ENCODE peak calls at places on chromosomes 3 and 15, in four cellular contexts. W, T, R and I are unnamed samples.

GRCh38 chr15:39667382-39668127 is 86.7 kb downstream of the THBS1 start:
- DNase-seq in W (no peak), T (no peak), R (no peak), I (no peak)

GRCh38 chr3:39115870-39116269 is 8.4 kb downstream of the TTC21A start:
- DNase-seq in W (no peak), T (no peak), R (no peak), I (no peak)

GRCh38 chr3:184677344-184678316 is 34.2 kb downstream of the MAGEF1 start:
- DNase-seq in W (no peak), T (no peak), R (no peak), I (no peak)

GRCh38 chr3:194136519-194137313 is 768 bp downstream of the HES1 start:
- DNase-seq in W (no peak), T (peak), R (peak), I (peak)

GRCh38 chr3:71492566-71492965 is 91.0 kb downstream of the FOXP1 start:
- DNase-seq in W (no peak), T (peak), R (no peak), I (no peak)

GRCh38 chr3:17901893-17902292 is 159.5 kb upstream of the TBC1D5 start:
- DNase-seq in W (no peak), T (no peak), R (peak), I (no peak)

GRCh38 chr3:188124184-188124583 is 29.8 kb upstream of the LPP start:
- DNase-seq in W (no peak), T (no peak), R (no peak), I (no peak)

GRCh38 chr3:138180375-138181029 is 5.8 kb upstream of the DBR1 start:
- DNase-seq in W (no peak), T (peak), R (peak), I (no peak)

GRCh38 chr3:48155122-48155521 is 33.1 kb downstream of the CDC25A start:
- DNase-seq in W (peak), T (no peak), R (no peak), I (no peak)

GRCh38 chr3:112619295-112619694 is 21.6 kb downstream of the CCDC80 start:
- DNase-seq in W (no peak), T (no peak), R (no peak), I (no peak)

GRCh38 chr15:45855210-45855906 is 220.5 kb downstream of the SQOR start:
- DNase-seq in W (no peak), T (no peak), R (no peak), I (peak)

GRCh38 chr15:50315814-50316630 is 39.0 kb downstream of the GABPB1 start:
- DNase-seq in W (peak), T (no peak), R (peak), I (no peak)

GRCh38 chr3:49674491-49674983 is 386 bp downstream of the APEH start:
- DNase-seq in W (no peak), T (peak), R (no peak), I (no peak)

GRCh38 chr3:96961576-96961975 is 147.2 kb downstream of the EPHA6 start:
- DNase-seq in W (no peak), T (no peak), R (no peak), I (no peak)

GRCh38 chr3:25663324-25664065 is 1.2 kb downstream of the TOP2B start:
- DNase-seq in W (no peak), T (peak), R (no peak), I (no peak)

GRCh38 chr3:7734456-7734855 is 767.2 kb upstream of the LMCD1 start:
- DNase-seq in W (no peak), T (no peak), R (no peak), I (no peak)

GRCh38 chr3:15055019-15055557 is 10.0 kb downstream of the MRPS25 start:
- DNase-seq in W (no peak), T (peak), R (peak), I (no peak)

GRCh38 chr3:178392553-178392952 is 143.7 kb upstream of the KCNMB2 start:
- DNase-seq in W (no peak), T (no peak), R (no peak), I (no peak)

GRCh38 chr3:127781411-127782001 is 40.8 kb downstream of the MGLL start:
- DNase-seq in W (no peak), T (no peak), R (no peak), I (no peak)

GRCh38 chr3:14143826-14144225 is 19.0 kb downstream of the TMEM43 start:
- DNase-seq in W (peak), T (no peak), R (no peak), I (no peak)

GRCh38 chr15:68022061-68022460 is 32.1 kb upstream of the PIAS1 start:
- DNase-seq in W (no peak), T (no peak), R (no peak), I (peak)

GRCh38 chr15:75884041-75884440 is 19.6 kb upstream of the FBXO22 start:
- DNase-seq in W (no peak), T (no peak), R (no peak), I (no peak)

GRCh38 chr3:132318451-132318850 is 1.2 kb downstream of the ACP3 start:
- DNase-seq in W (no peak), T (no peak), R (no peak), I (no peak)

GRCh38 chr15:71451080-71451479 is 335.8 kb downstream of the THSD4 start:
- DNase-seq in W (no peak), T (no peak), R (no peak), I (no peak)

GRCh38 chr3:27366062-27366591 is 3.1 kb downstream of the NEK10 start:
- DNase-seq in W (no peak), T (no peak), R (no peak), I (no peak)

GRCh38 chr3:100538339-100538706 is 45.9 kb downstream of the TMEM45A start:
- DNase-seq in W (no peak), T (no peak), R (no peak), I (no peak)

GRCh38 chr3:179196098-179196497 is 47.9 kb downstream of the PIK3CA start:
- DNase-seq in W (no peak), T (peak), R (peak), I (no peak)

GRCh38 chr3:40677321-40677720 is 152.6 kb downstream of the ZNF621 start:
- DNase-seq in W (no peak), T (no peak), R (no peak), I (no peak)

GRCh38 chr15:74251187-74251811 is 15.2 kb downstream of the CCDC33 start:
- DNase-seq in W (no peak), T (no peak), R (no peak), I (no peak)

GRCh38 chr3:59258591-59258990 is 208.8 kb upstream of the CFAP20DC start:
- DNase-seq in W (no peak), T (no peak), R (no peak), I (no peak)

GRCh38 chr15:29835301-29835700 is 13.0 kb upstream of the TJP1 start:
- DNase-seq in W (no peak), T (no peak), R (no peak), I (no peak)
- TF ChIP-seq CTCF in W (no peak), T (no peak), R (no peak), I (no peak)

DNA sequence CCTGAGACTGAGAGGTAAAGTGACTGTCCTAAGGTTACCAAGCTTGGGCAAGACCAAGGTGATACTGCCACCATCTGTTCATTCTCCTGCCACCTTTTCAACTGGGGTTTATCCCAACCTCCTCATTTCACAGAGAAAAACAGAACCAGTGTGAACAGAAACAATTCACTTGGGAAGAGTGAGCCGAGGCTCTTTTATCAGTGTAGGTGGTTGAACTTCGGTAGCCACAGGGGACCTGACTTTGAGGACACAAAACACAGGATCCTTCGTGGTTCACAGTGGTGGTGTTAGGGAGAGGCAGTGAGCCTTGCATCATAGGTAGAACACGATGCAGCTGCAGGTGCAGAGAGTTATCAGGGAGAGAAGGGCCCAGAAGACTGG is 72.8 kb upstream of the ICE2 start:
- DNase-seq in W (no peak), T (no peak), R (no peak), I (no peak)
- TF ChIP-seq CTCF in W (no peak), T (peak), R (no peak), I (no peak)

GRCh38 chr15:40841741-40842140 is 2.1 kb upstream of the SPINT1 start:
- DNase-seq in W (no peak), T (no peak), R (no peak), I (no peak)

GRCh38 chr15:40844543-40844981 is 714 bp downstream of the SPINT1 start:
- DNase-seq in W (no peak), T (peak), R (peak), I (peak)

GRCh38 chr15:40843885-40844542 is at the start of gene SPINT1:
- DNase-seq in W (no peak), T (peak), R (peak), I (peak)

GRCh38 chr15:40845036-40845435 is 1.2 kb downstream of the SPINT1 start:
- DNase-seq in W (no peak), T (no peak), R (no peak), I (no peak)

GRCh38 chr15:40843183-40843884 is 514 bp upstream of the SPINT1 start:
- DNase-seq in W (no peak), T (no peak), R (peak), I (no peak)
- TF ChIP-seq CTCF in W (no peak), T (no peak), R (no peak), I (no peak)

GRCh38 chr15:92693922-92694331 is 38.4 kb upstream of the FAM174B start:
- DNase-seq in W (no peak), T (peak), R (no peak), I (no peak)
- TF ChIP-seq CTCF in W (peak), T (no peak), R (peak), I (no peak)